ENCODE peak calls at places on chromosomes 5 and 9, in ten cellular contexts. U is fibroblast of lung, J is stomach, L is IMR-90, T is mammary epithelial cell, O is Peyer's patch, D is upper lobe of left lung, Z is heart right ventricle, A is dorsolateral prefrontal cortex, X is AG04450. N is an unnamed sample.

GRCh38 chr9:136169495-136169894 is 35.4 kb downstream of the LHX3 start:
- DNase-seq in U (no peak), J (no peak), L (no peak), T (no peak), O (no peak), D (no peak), Z (no peak), A (no peak), X (no peak), N (no peak)

GRCh38 chr5:61824396-61824795 is 481.6 kb upstream of the KIF2A start:
- DNase-seq in U (no peak), J (no peak), L (no peak), T (no peak), O (no peak), D (no peak), Z (no peak), A (no peak), X (no peak), N (no peak)

GRCh38 chr5:96721351-96721970 is 59.3 kb downstream of the CAST start:
- DNase-seq in U (peak; percentile 89), J (no peak), L (peak; percentile 62), T (no peak), O (no peak), D (no peak), Z (no peak), A (no peak), X (no peak), N (no peak)

GRCh38 chr9:119289740-119290139 is 79.5 kb downstream of the BRINP1 start:
- DNase-seq in U (no peak), J (peak; percentile 33), L (no peak), T (peak; percentile 50), O (no peak), D (no peak), Z (peak; percentile 74), A (no peak), X (no peak), N (no peak)

GRCh38 chr5:179304466-179304865 is 40.8 kb downstream of the ADAMTS2 start:
- DNase-seq in U (peak; percentile 98), J (no peak), L (peak; percentile 97), T (no peak), O (no peak), D (no peak), Z (no peak), A (no peak), X (peak; percentile 82), N (no peak)

GRCh38 chr9:135865531-135865930 is 41.8 kb downstream of the CAMSAP1 start:
- DNase-seq in U (no peak), J (no peak), L (peak; percentile 65), T (no peak), O (no peak), D (no peak), Z (no peak), A (no peak), X (no peak), N (no peak)

GRCh38 chr9:2128611-2129010 is 113.5 kb downstream of the SMARCA2 start:
- DNase-seq in U (no peak), J (no peak), L (no peak), T (no peak), O (no peak), D (no peak), Z (no peak), A (no peak), X (no peak), N (no peak)

GRCh38 chr5:95080026-95080425 is 204.9 kb downstream of the MCTP1 start:
- DNase-seq in U (peak; percentile 42), J (no peak), L (no peak), T (no peak), O (no peak), D (no peak), Z (no peak), A (no peak), X (no peak), N (no peak)

GRCh38 chr9:98935064-98935463 is 8.6 kb upstream of the COL15A1 start:
- DNase-seq in U (no peak), J (no peak), L (no peak), T (no peak), O (no peak), D (no peak), Z (no peak), A (no peak), X (no peak), N (no peak)

GRCh38 chr5:74017786-74018211 is 391.8 kb downstream of the ARHGEF28 start:
- DNase-seq in U (peak; percentile 9), J (no peak), L (peak; percentile 47), T (peak; percentile 94), O (no peak), D (no peak), Z (no peak), A (no peak), X (peak; percentile 7), N (no peak)

DNA sequence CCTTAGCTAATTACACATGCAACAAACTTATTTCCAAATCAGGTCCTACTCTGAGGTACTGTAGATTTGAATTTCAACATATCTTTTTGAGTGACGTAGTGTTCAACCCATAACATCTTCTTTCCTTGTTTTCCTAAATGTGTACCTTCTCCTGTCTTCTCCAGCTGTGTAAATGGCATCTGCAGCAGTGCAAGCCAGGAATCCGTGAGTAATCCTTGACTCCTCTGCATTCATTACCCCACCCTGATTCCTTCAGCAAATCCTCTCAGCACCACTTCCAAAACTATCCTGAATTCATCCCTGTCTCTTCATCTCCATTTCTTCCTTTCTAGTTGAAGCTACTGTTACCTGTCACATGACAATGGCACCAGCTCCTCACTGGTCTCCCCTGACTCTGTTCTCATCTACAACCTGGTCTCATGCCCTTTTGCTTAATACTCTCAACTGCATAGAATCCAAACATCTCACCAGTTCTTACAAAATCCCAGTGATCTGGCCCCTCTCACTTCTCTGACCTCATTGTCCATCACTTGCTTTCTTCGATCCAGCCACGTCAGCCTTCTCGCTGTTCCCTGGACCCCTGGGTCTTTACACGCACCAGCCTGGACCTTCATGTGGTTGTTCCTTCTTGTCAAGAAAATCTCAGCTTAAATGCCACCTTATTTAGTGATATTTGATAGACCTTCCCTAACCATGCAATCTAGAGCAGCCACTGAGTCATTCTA is 14.6 kb upstream of the TRAF1 start:
- DNase-seq in U (no peak), J (no peak), L (peak; percentile 60), T (peak; percentile 49), O (no peak), D (no peak), Z (no peak), A (no peak), X (no peak), N (no peak)
- H3K27ac ChIP-seq in U (no peak overlapping the region), J (no peak overlapping the region), L (peak overlapping the region; percentile 32), T (no peak overlapping the region), O (no peak overlapping the region), D (peak overlapping the region; percentile 26), Z (no peak overlapping the region), A (no peak overlapping the region), X (no peak overlapping the region), N (no peak overlapping the region)

DNA sequence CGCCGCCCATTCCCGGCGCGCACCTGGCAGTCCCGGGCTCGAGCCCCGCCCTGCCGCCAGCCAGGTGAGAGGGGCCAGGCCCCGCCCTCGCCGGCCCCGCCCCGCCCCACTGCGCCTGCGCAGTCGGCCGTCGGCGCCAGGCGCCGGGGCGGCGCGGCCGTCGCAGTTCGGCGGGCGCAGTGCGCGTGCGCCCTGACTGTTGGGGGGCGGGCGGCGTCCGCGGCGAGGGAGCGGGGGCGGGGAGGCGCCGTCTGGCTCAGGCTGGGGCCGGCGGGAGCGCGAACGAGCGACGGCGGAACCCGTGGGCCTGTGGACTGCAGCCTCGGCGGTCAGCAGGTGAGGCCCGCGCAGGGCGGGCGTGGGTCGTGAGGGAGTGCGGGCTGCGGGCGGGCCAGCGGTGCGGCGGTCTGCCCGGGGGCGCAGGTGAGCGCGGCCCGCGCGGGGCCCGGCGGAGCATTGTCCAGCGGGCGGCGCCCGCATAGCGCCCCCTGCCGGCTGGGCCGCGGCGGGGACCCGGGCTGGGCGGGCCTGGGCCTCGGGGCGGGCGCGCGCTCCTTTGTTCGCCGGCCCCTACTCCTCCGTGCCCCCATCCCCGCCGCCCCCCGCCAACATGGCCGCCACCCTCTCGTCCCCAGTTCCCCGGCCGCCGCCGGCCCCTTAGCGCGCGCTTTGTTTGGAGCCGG is at the start of gene SPIN1:
- DNase-seq in U (peak; percentile 72), J (peak; percentile 84), L (peak; percentile 62), T (no peak), O (peak; percentile 93), D (peak; percentile 98), Z (peak; percentile 79), A (peak; percentile 67), X (no peak), N (peak; percentile 85)
- TF ChIP-seq CTCF in U (peak; percentile 7), J (peak; percentile 86), L (peak; percentile 64), T (peak; percentile 35), O (peak; percentile 26), D (peak; percentile 93), Z (peak; percentile 53), A (peak; percentile 49), X (peak; percentile 28), N (no peak)

DNA sequence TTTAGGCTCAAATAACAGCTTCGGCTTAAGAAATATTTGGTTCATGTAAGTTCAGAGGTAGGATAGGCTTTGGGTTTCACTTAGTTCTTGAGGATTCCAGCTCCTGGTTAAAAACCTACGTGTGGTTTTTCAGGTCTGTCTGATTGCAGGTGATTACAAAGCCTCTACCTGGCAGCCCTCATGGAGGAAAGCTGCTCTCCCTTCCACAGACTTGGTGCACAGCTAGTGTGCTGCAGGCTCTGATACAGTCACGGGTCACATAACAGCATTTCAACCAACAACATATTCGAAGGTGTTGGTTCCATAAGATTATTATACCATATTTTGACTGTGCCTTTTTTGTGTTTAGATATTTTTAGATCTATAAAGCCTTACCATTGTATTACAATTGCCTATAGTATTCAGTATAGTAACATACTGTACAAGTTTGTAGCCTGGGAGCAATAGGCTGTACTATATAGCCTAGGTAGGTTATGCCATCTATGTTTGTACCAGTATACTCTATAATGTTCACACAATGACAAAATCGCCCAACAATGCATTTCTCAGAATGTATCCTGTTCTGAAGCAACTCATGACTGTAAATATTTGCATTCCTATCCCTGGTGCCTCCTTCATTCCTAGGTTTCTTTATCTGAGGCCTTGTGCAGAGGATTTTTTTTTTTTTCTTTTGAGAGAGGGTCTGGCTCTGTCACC is 8.0 kb upstream of the DCP2 start:
- DNase-seq in U (no peak), J (no peak), L (peak; percentile 68), T (no peak), O (no peak), D (no peak), Z (no peak), A (no peak), X (peak; percentile 48), N (no peak)
- H3K27me3 ChIP-seq in U (no peaks in the 10 kb centered on the region), J (no peaks in the 10 kb centered on the region), L (no peaks in the 10 kb centered on the region), T (no peaks in the 10 kb centered on the region), O (no peaks in the 10 kb centered on the region), D (no peaks in the 10 kb centered on the region), Z (no peaks in the 10 kb centered on the region), A (no peaks in the 10 kb centered on the region), X (no peaks in the 10 kb centered on the region), N (no peaks in the 10 kb centered on the region)

DNA sequence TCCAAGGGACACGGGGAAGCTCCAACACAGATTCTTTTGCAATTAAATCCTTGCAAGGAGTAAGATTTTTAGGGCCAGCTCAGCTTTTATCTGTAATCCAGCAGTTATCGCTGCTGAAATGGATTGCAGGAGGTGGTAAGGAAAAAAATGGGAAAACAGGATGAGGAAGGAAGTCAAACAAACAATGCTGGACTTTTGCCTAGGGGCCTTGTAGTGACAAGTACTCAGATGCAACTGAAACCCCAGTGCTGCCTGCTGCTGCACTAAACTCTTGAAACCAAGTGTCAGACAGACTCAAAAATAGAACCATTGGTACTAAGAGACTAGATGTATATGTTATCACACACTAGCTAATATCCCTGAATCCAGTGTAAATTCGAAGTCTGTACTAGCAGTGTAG is 309.2 kb downstream of the CTNND2 start:
- DNase-seq in U (no peak), J (no peak), L (no peak), T (no peak), O (no peak), D (no peak), Z (no peak), A (no peak), X (no peak), N (no peak)
- H3K27ac ChIP-seq in U (no peak overlapping the region), J (no peak overlapping the region), L (no peak overlapping the region), T (no peak overlapping the region), O (no peak overlapping the region), D (no peak overlapping the region), Z (no peak overlapping the region), A (peak overlapping the region; percentile 88), X (no peak overlapping the region), N (no peak overlapping the region)

N was measured in CD4-positive, alpha-beta T cell.